ENCODE peak calls at places on chromosome 15, in eight cellular contexts. B is Karpas-422, S is psoas muscle, Z is WERI-Rb-1, V is Peyer's patch, E is aorta, W is PC-9, D is OCI-LY7. R is an unnamed sample.

GRCh38 chr15:77081971-77082370 is 11.1 kb upstream of the TSPAN3 start:
- DNase-seq in Z (no peak), B (no peak), E (no peak), V (no peak), W (no peak), S (no peak), D (no peak), R (no peak)

GRCh38 chr15:69825941-69826817 is 271.5 kb downstream of the TLE3 start:
- DNase-seq in D (no peak), B (no peak), W (no peak), S (no peak), Z (peak), V (no peak), E (peak), R (no peak)

GRCh38 chr15:95930659-95931375 is 399.7 kb upstream of the NR2F2 start:
- DNase-seq in D (no peak), E (no peak), S (no peak), Z (peak), W (no peak), V (no peak), B (no peak), R (no peak)

GRCh38 chr15:25689592-25689991 is 173.5 kb downstream of the ATP10A start:
- DNase-seq in V (peak), D (no peak), S (no peak), W (no peak), E (peak), B (no peak), Z (peak), R (no peak)

GRCh38 chr15:45641374-45641778 is 6.5 kb downstream of the SQOR start:
- DNase-seq in S (no peak), D (no peak), V (no peak), W (peak), Z (no peak), E (no peak), B (no peak), R (peak)

GRCh38 chr15:93035953-93036810 is 52.8 kb downstream of the RGMA start:
- DNase-seq in W (no peak), V (peak), Z (peak), E (peak), B (peak), S (peak), D (peak), R (no peak)

GRCh38 chr15:78873796-78874761 is 1.4 kb downstream of the MORF4L1 start:
- DNase-seq in V (no peak), B (peak), S (no peak), Z (no peak), D (peak), W (no peak), E (peak), R (no peak)

GRCh38 chr15:85742186-85742751 is 52.5 kb downstream of the KLHL25 start:
- DNase-seq in Z (no peak), S (no peak), W (no peak), D (no peak), B (no peak), V (no peak), E (no peak), R (no peak)

GRCh38 chr15:85071534-85071933 is 89.9 kb downstream of the PDE8A start:
- DNase-seq in E (no peak), Z (no peak), B (no peak), S (no peak), V (no peak), D (no peak), W (no peak), R (no peak)

GRCh38 chr15:84734794-84735479 is 13.5 kb upstream of the ZNF592 start:
- DNase-seq in B (peak), V (peak), Z (peak), E (peak), D (peak), W (peak), S (no peak), R (peak)

GRCh38 chr15:78055923-78056713 is 21.4 kb downstream of the TBC1D2B start:
- DNase-seq in B (no peak), Z (no peak), W (no peak), S (no peak), V (peak), E (no peak), D (no peak), R (no peak)

GRCh38 chr15:90697180-90697579 is 20.0 kb upstream of the BLM start:
- DNase-seq in S (no peak), W (no peak), B (no peak), E (no peak), D (no peak), V (no peak), Z (no peak), R (no peak)

GRCh38 chr15:97691799-97692198 is 268.7 kb upstream of the ARRDC4 start:
- DNase-seq in Z (no peak), B (no peak), V (peak), S (no peak), E (no peak), D (no peak), W (no peak), R (peak)
- H3K27ac ChIP-seq in Z (no peak), B (no peak), V (no peak), S (peak), E (no peak), D (no peak), W (no peak), R (peak)

GRCh38 chr15:35107122-35107521 is 22.0 kb upstream of the NANOGP8 start:
- DNase-seq in S (no peak), B (no peak), D (no peak), E (no peak), W (no peak), V (no peak), Z (no peak), R (peak)
- H3K27ac ChIP-seq in S (no peak), B (no peak), D (no peak), E (no peak), W (no peak), V (no peak), Z (no peak), R (no peak)

DNA sequence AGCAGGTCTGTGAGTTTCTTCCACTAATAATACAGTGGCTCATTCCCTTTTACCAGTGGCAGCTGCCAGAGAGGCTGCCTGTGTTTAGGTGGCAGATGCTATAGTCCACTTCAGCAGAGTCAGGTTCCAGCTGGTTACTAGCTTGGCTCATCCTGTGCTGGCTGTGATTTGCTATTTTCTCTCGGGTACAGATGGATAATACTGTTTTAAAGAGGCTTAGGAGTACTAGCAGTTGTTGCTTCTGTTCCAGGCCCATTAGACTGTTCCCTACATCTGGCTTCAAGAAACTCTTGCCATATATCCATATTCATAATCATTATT is 41.0 kb downstream of the ZNF609 start:
- DNase-seq in W (no peak), D (no peak), S (no peak), E (no peak), Z (peak), B (no peak), V (no peak), R (no peak)
- H3K27ac ChIP-seq in W (no peak), D (no peak), S (no peak), E (no peak), Z (peak), B (peak), V (no peak), R (no peak)

GRCh38 chr15:35507932-35508638 is 37.9 kb downstream of the DPH6 start:
- DNase-seq in D (no peak), B (no peak), S (no peak), W (no peak), Z (no peak), E (no peak), V (no peak), R (no peak)
- H3K27ac ChIP-seq in D (no peak), B (no peak), S (no peak), W (no peak), Z (no peak), E (no peak), V (no peak), R (peak)

R was measured in epithelial cell of prostate.